ENCODE peak calls at places on chromosomes 7 and 10, in seven cellular contexts. One of them, this sample, is unnamed.

GRCh38 chr10:124632064-124632531 is 112.1 kb downstream of the FAM53B start:
- DNase-seq in H7: peak
- DNase-seq in NCI-H510A: peak
- DNase-seq in osteocyte: no peak
- DNase-seq in activated gamma-delta T cell: no peak
- DNase-seq in A549: no peak
- DNase-seq in ecto neural progenitor cell: no peak
- DNase-seq in this sample: peak

GRCh38 chr10:8279598-8279997 is 225.1 kb downstream of the GATA3 start:
- DNase-seq in ecto neural progenitor cell: no peak
- DNase-seq in NCI-H510A: no peak
- DNase-seq in H7: no peak
- DNase-seq in osteocyte: no peak
- DNase-seq in activated gamma-delta T cell: no peak
- DNase-seq in A549: peak
- DNase-seq in this sample: no peak

GRCh38 chr10:132507956-132508490 is 29.6 kb upstream of the INPP5A start:
- DNase-seq in ecto neural progenitor cell: no peak
- DNase-seq in H7: peak
- DNase-seq in A549: no peak
- DNase-seq in NCI-H510A: no peak
- DNase-seq in activated gamma-delta T cell: no peak
- DNase-seq in osteocyte: no peak
- DNase-seq in this sample: no peak

GRCh38 chr10:124546957-124547650 is 85.5 kb downstream of the LHPP start:
- DNase-seq in H7: no peak
- DNase-seq in ecto neural progenitor cell: no peak
- DNase-seq in A549: no peak
- DNase-seq in osteocyte: no peak
- DNase-seq in activated gamma-delta T cell: no peak
- DNase-seq in NCI-H510A: no peak
- DNase-seq in this sample: no peak

GRCh38 chr7:38839846-38840245 is 69.1 kb downstream of the VPS41 start:
- DNase-seq in ecto neural progenitor cell: no peak
- DNase-seq in NCI-H510A: no peak
- DNase-seq in A549: no peak
- DNase-seq in H7: no peak
- DNase-seq in osteocyte: no peak
- DNase-seq in activated gamma-delta T cell: no peak
- DNase-seq in this sample: no peak

GRCh38 chr7:94888542-94888941 is 18.9 kb upstream of the PPP1R9A start:
- DNase-seq in NCI-H510A: no peak
- DNase-seq in osteocyte: no peak
- DNase-seq in H7: no peak
- DNase-seq in ecto neural progenitor cell: no peak
- DNase-seq in A549: peak
- DNase-seq in activated gamma-delta T cell: no peak
- DNase-seq in this sample: no peak

GRCh38 chr7:135166338-135166989 is 4.0 kb downstream of the CYREN start:
- DNase-seq in H7: peak
- DNase-seq in osteocyte: no peak
- DNase-seq in activated gamma-delta T cell: no peak
- DNase-seq in A549: no peak
- DNase-seq in NCI-H510A: no peak
- DNase-seq in ecto neural progenitor cell: no peak
- DNase-seq in this sample: no peak

GRCh38 chr10:121696854-121697253 is 98.6 kb upstream of the FGFR2 start:
- DNase-seq in NCI-H510A: no peak
- DNase-seq in osteocyte: no peak
- DNase-seq in activated gamma-delta T cell: no peak
- DNase-seq in ecto neural progenitor cell: no peak
- DNase-seq in H7: peak
- DNase-seq in A549: peak
- DNase-seq in this sample: no peak

GRCh38 chr10:43230909-43231522 is 35.8 kb downstream of the RASGEF1A start:
- DNase-seq in H7: peak
- DNase-seq in A549: no peak
- DNase-seq in NCI-H510A: no peak
- DNase-seq in osteocyte: peak
- DNase-seq in activated gamma-delta T cell: no peak
- DNase-seq in ecto neural progenitor cell: peak
- DNase-seq in this sample: no peak

GRCh38 chr7:108372601-108373000 is 83.6 kb downstream of the NRCAM start:
- DNase-seq in activated gamma-delta T cell: no peak
- DNase-seq in osteocyte: no peak
- DNase-seq in ecto neural progenitor cell: no peak
- DNase-seq in A549: no peak
- DNase-seq in H7: no peak
- DNase-seq in NCI-H510A: no peak
- DNase-seq in this sample: no peak

GRCh38 chr7:22860784-22861482 is 38.3 kb upstream of the TOMM7 start:
- DNase-seq in ecto neural progenitor cell: no peak
- DNase-seq in H7: peak
- DNase-seq in activated gamma-delta T cell: no peak
- DNase-seq in A549: peak
- DNase-seq in NCI-H510A: no peak
- DNase-seq in osteocyte: no peak
- DNase-seq in this sample: no peak

GRCh38 chr10:3068201-3068967 is 1.0 kb downstream of the PFKP start:
- DNase-seq in ecto neural progenitor cell: peak
- DNase-seq in NCI-H510A: no peak
- DNase-seq in A549: peak
- DNase-seq in activated gamma-delta T cell: peak
- DNase-seq in H7: peak
- DNase-seq in osteocyte: no peak
- DNase-seq in this sample: peak

GRCh38 chr7:50733552-50733951 is 49.1 kb downstream of the GRB10 start:
- DNase-seq in NCI-H510A: no peak
- DNase-seq in osteocyte: no peak
- DNase-seq in activated gamma-delta T cell: no peak
- DNase-seq in H7: no peak
- DNase-seq in A549: peak
- DNase-seq in ecto neural progenitor cell: no peak
- DNase-seq in this sample: no peak

GRCh38 chr10:107971973-107972372 is 807.5 kb upstream of the SORCS1 start:
- DNase-seq in osteocyte: no peak
- DNase-seq in H7: no peak
- DNase-seq in activated gamma-delta T cell: no peak
- DNase-seq in ecto neural progenitor cell: no peak
- DNase-seq in A549: peak
- DNase-seq in NCI-H510A: no peak
- DNase-seq in this sample: no peak

GRCh38 chr10:5948999-5949759 is 28.2 kb downstream of the IL15RA start:
- DNase-seq in NCI-H510A: no peak
- DNase-seq in activated gamma-delta T cell: no peak
- DNase-seq in ecto neural progenitor cell: peak
- DNase-seq in A549: peak
- DNase-seq in H7: peak
- DNase-seq in osteocyte: no peak
- DNase-seq in this sample: no peak

GRCh38 chr7:141563956-141564623 is 12.9 kb downstream of the AGK start:
- DNase-seq in H7: peak
- DNase-seq in A549: peak
- DNase-seq in NCI-H510A: no peak
- DNase-seq in osteocyte: no peak
- DNase-seq in ecto neural progenitor cell: no peak
- DNase-seq in activated gamma-delta T cell: no peak
- DNase-seq in this sample: no peak

GRCh38 chr7:117020605-117021002 is 67.3 kb downstream of the ST7 start:
- DNase-seq in osteocyte: no peak
- DNase-seq in ecto neural progenitor cell: no peak
- DNase-seq in activated gamma-delta T cell: no peak
- DNase-seq in NCI-H510A: no peak
- DNase-seq in A549: no peak
- DNase-seq in H7: no peak
- DNase-seq in this sample: no peak

GRCh38 chr7:36115448-36116321 is 37.4 kb upstream of the EEPD1 start:
- DNase-seq in H7: no peak
- DNase-seq in activated gamma-delta T cell: no peak
- DNase-seq in osteocyte: peak
- DNase-seq in A549: peak
- DNase-seq in NCI-H510A: no peak
- DNase-seq in ecto neural progenitor cell: no peak
- DNase-seq in this sample: no peak

GRCh38 chr10:1154531-1154930 is 98.3 kb downstream of the WDR37 start:
- DNase-seq in H7: peak
- DNase-seq in A549: no peak
- DNase-seq in NCI-H510A: no peak
- DNase-seq in activated gamma-delta T cell: no peak
- DNase-seq in ecto neural progenitor cell: peak
- DNase-seq in osteocyte: peak
- DNase-seq in this sample: no peak